ENCODE peak calls at places on chromosomes 2 and 18, in eight cellular contexts. One of them, this sample, is unnamed.

GRCh38 chr18:66211693-66212195 is 392.1 kb downstream of the CDH19 start:
- DNase-seq in KG1: no peak
- DNase-seq in upper lobe of right lung: no peak
- DNase-seq in epithelial cell of esophagus: no peak
- DNase-seq in HuH-7.5: no peak
- DNase-seq in tibial nerve: no peak
- DNase-seq in GM12865: no peak
- DNase-seq in stimulated activated CD4-positive, alpha-beta T cell treated with anti-CD3 and anti-CD28 coated beads, Interleukin-12 subunit alpha, Interleukin-12 subunit beta, amount 100 ng/mL, for 24 hours: no peak
- DNase-seq in this sample: no peak

GRCh38 chr2:101860782-101861181 is 131.0 kb upstream of the IL1R2 start:
- DNase-seq in upper lobe of right lung: no peak
- DNase-seq in GM12865: no peak
- DNase-seq in KG1: no peak
- DNase-seq in stimulated activated CD4-positive, alpha-beta T cell treated with anti-CD3 and anti-CD28 coated beads, Interleukin-12 subunit alpha, Interleukin-12 subunit beta, amount 100 ng/mL, for 24 hours: no peak
- DNase-seq in HuH-7.5: no peak
- DNase-seq in epithelial cell of esophagus: no peak
- DNase-seq in tibial nerve: no peak
- DNase-seq in this sample: no peak

GRCh38 chr2:216665717-216666116 is 29.6 kb downstream of the IGFBP5 start:
- DNase-seq in HuH-7.5: no peak
- DNase-seq in upper lobe of right lung: no peak
- DNase-seq in stimulated activated CD4-positive, alpha-beta T cell treated with anti-CD3 and anti-CD28 coated beads, Interleukin-12 subunit alpha, Interleukin-12 subunit beta, amount 100 ng/mL, for 24 hours: no peak
- DNase-seq in tibial nerve: no peak
- DNase-seq in KG1: no peak
- DNase-seq in epithelial cell of esophagus: peak
- DNase-seq in GM12865: no peak
- DNase-seq in this sample: no peak

GRCh38 chr2:24821433-24821891 is 28.2 kb downstream of the CENPO start:
- DNase-seq in GM12865: no peak
- DNase-seq in stimulated activated CD4-positive, alpha-beta T cell treated with anti-CD3 and anti-CD28 coated beads, Interleukin-12 subunit alpha, Interleukin-12 subunit beta, amount 100 ng/mL, for 24 hours: no peak
- DNase-seq in KG1: no peak
- DNase-seq in HuH-7.5: no peak
- DNase-seq in epithelial cell of esophagus: no peak
- DNase-seq in upper lobe of right lung: no peak
- DNase-seq in tibial nerve: no peak
- DNase-seq in this sample: no peak

GRCh38 chr18:25229080-25229479 is 122.9 kb downstream of the ZNF521 start:
- DNase-seq in upper lobe of right lung: no peak
- DNase-seq in stimulated activated CD4-positive, alpha-beta T cell treated with anti-CD3 and anti-CD28 coated beads, Interleukin-12 subunit alpha, Interleukin-12 subunit beta, amount 100 ng/mL, for 24 hours: no peak
- DNase-seq in tibial nerve: no peak
- DNase-seq in HuH-7.5: no peak
- DNase-seq in KG1: peak
- DNase-seq in GM12865: no peak
- DNase-seq in epithelial cell of esophagus: no peak
- DNase-seq in this sample: no peak

GRCh38 chr2:39991298-39991697 is 212.2 kb upstream of the THUMPD2 start:
- DNase-seq in tibial nerve: no peak
- DNase-seq in upper lobe of right lung: no peak
- DNase-seq in KG1: no peak
- DNase-seq in stimulated activated CD4-positive, alpha-beta T cell treated with anti-CD3 and anti-CD28 coated beads, Interleukin-12 subunit alpha, Interleukin-12 subunit beta, amount 100 ng/mL, for 24 hours: no peak
- DNase-seq in epithelial cell of esophagus: peak
- DNase-seq in HuH-7.5: no peak
- DNase-seq in GM12865: no peak
- DNase-seq in this sample: peak

GRCh38 chr2:192809173-192809572 is 614.4 kb upstream of the TMEFF2 start:
- DNase-seq in HuH-7.5: no peak
- DNase-seq in upper lobe of right lung: no peak
- DNase-seq in epithelial cell of esophagus: no peak
- DNase-seq in stimulated activated CD4-positive, alpha-beta T cell treated with anti-CD3 and anti-CD28 coated beads, Interleukin-12 subunit alpha, Interleukin-12 subunit beta, amount 100 ng/mL, for 24 hours: no peak
- DNase-seq in tibial nerve: no peak
- DNase-seq in KG1: no peak
- DNase-seq in GM12865: no peak
- DNase-seq in this sample: no peak

GRCh38 chr2:134670955-134671354 is 47.8 kb downstream of the TMEM163 start:
- DNase-seq in upper lobe of right lung: peak
- DNase-seq in GM12865: no peak
- DNase-seq in HuH-7.5: no peak
- DNase-seq in KG1: no peak
- DNase-seq in epithelial cell of esophagus: no peak
- DNase-seq in stimulated activated CD4-positive, alpha-beta T cell treated with anti-CD3 and anti-CD28 coated beads, Interleukin-12 subunit alpha, Interleukin-12 subunit beta, amount 100 ng/mL, for 24 hours: no peak
- DNase-seq in tibial nerve: no peak
- DNase-seq in this sample: no peak

GRCh38 chr2:37570773-37571570 is 100.5 kb downstream of the CDC42EP3 start:
- DNase-seq in HuH-7.5: no peak
- DNase-seq in stimulated activated CD4-positive, alpha-beta T cell treated with anti-CD3 and anti-CD28 coated beads, Interleukin-12 subunit alpha, Interleukin-12 subunit beta, amount 100 ng/mL, for 24 hours: no peak
- DNase-seq in tibial nerve: no peak
- DNase-seq in epithelial cell of esophagus: peak
- DNase-seq in GM12865: peak
- DNase-seq in upper lobe of right lung: no peak
- DNase-seq in KG1: no peak
- DNase-seq in this sample: peak

GRCh38 chr2:159960413-159960812 is 102.0 kb downstream of the PLA2R1 start:
- DNase-seq in epithelial cell of esophagus: peak
- DNase-seq in GM12865: peak
- DNase-seq in tibial nerve: no peak
- DNase-seq in stimulated activated CD4-positive, alpha-beta T cell treated with anti-CD3 and anti-CD28 coated beads, Interleukin-12 subunit alpha, Interleukin-12 subunit beta, amount 100 ng/mL, for 24 hours: no peak
- DNase-seq in upper lobe of right lung: no peak
- DNase-seq in HuH-7.5: no peak
- DNase-seq in KG1: no peak
- DNase-seq in this sample: peak

GRCh38 chr2:10559825-10560224 is 111.7 kb upstream of the ODC1 start:
- DNase-seq in KG1: no peak
- DNase-seq in HuH-7.5: no peak
- DNase-seq in upper lobe of right lung: no peak
- DNase-seq in epithelial cell of esophagus: no peak
- DNase-seq in GM12865: no peak
- DNase-seq in stimulated activated CD4-positive, alpha-beta T cell treated with anti-CD3 and anti-CD28 coated beads, Interleukin-12 subunit alpha, Interleukin-12 subunit beta, amount 100 ng/mL, for 24 hours: no peak
- DNase-seq in tibial nerve: no peak
- DNase-seq in this sample: no peak

GRCh38 chr2:29070542-29070941 is 3.8 kb downstream of the PCARE start:
- DNase-seq in stimulated activated CD4-positive, alpha-beta T cell treated with anti-CD3 and anti-CD28 coated beads, Interleukin-12 subunit alpha, Interleukin-12 subunit beta, amount 100 ng/mL, for 24 hours: no peak
- DNase-seq in GM12865: no peak
- DNase-seq in tibial nerve: no peak
- DNase-seq in upper lobe of right lung: no peak
- DNase-seq in KG1: no peak
- DNase-seq in epithelial cell of esophagus: no peak
- DNase-seq in HuH-7.5: no peak
- DNase-seq in this sample: no peak

GRCh38 chr18:46518438-46518837 is 138.6 kb downstream of the LOXHD1 start:
- DNase-seq in KG1: no peak
- DNase-seq in tibial nerve: no peak
- DNase-seq in stimulated activated CD4-positive, alpha-beta T cell treated with anti-CD3 and anti-CD28 coated beads, Interleukin-12 subunit alpha, Interleukin-12 subunit beta, amount 100 ng/mL, for 24 hours: no peak
- DNase-seq in GM12865: no peak
- DNase-seq in upper lobe of right lung: no peak
- DNase-seq in epithelial cell of esophagus: peak
- DNase-seq in HuH-7.5: no peak
- DNase-seq in this sample: no peak

GRCh38 chr2:22880161-22880560 is 504.8 kb upstream of the KLHL29 start:
- DNase-seq in KG1: no peak
- DNase-seq in tibial nerve: no peak
- DNase-seq in upper lobe of right lung: no peak
- DNase-seq in epithelial cell of esophagus: no peak
- DNase-seq in GM12865: no peak
- DNase-seq in HuH-7.5: no peak
- DNase-seq in stimulated activated CD4-positive, alpha-beta T cell treated with anti-CD3 and anti-CD28 coated beads, Interleukin-12 subunit alpha, Interleukin-12 subunit beta, amount 100 ng/mL, for 24 hours: no peak
- DNase-seq in this sample: no peak

GRCh38 chr2:168518555-168519066 is 62.5 kb downstream of the CERS6 start:
- DNase-seq in epithelial cell of esophagus: peak
- DNase-seq in upper lobe of right lung: no peak
- DNase-seq in KG1: no peak
- DNase-seq in HuH-7.5: no peak
- DNase-seq in tibial nerve: no peak
- DNase-seq in stimulated activated CD4-positive, alpha-beta T cell treated with anti-CD3 and anti-CD28 coated beads, Interleukin-12 subunit alpha, Interleukin-12 subunit beta, amount 100 ng/mL, for 24 hours: no peak
- DNase-seq in GM12865: peak
- DNase-seq in this sample: peak

GRCh38 chr2:218022131-218022850 is 19.5 kb upstream of the TNS1 start:
- DNase-seq in epithelial cell of esophagus: no peak
- DNase-seq in tibial nerve: no peak
- DNase-seq in HuH-7.5: no peak
- DNase-seq in KG1: no peak
- DNase-seq in GM12865: no peak
- DNase-seq in upper lobe of right lung: peak
- DNase-seq in stimulated activated CD4-positive, alpha-beta T cell treated with anti-CD3 and anti-CD28 coated beads, Interleukin-12 subunit alpha, Interleukin-12 subunit beta, amount 100 ng/mL, for 24 hours: no peak
- DNase-seq in this sample: no peak

GRCh38 chr18:79786781-79787526 is 10.8 kb upstream of the KCNG2 start:
- DNase-seq in KG1: no peak
- DNase-seq in tibial nerve: no peak
- DNase-seq in GM12865: no peak
- DNase-seq in stimulated activated CD4-positive, alpha-beta T cell treated with anti-CD3 and anti-CD28 coated beads, Interleukin-12 subunit alpha, Interleukin-12 subunit beta, amount 100 ng/mL, for 24 hours: no peak
- DNase-seq in HuH-7.5: no peak
- DNase-seq in upper lobe of right lung: peak
- DNase-seq in epithelial cell of esophagus: no peak
- DNase-seq in this sample: no peak

GRCh38 chr2:42906557-42907380 is 114.4 kb upstream of the HAAO start:
- DNase-seq in KG1: no peak
- DNase-seq in stimulated activated CD4-positive, alpha-beta T cell treated with anti-CD3 and anti-CD28 coated beads, Interleukin-12 subunit alpha, Interleukin-12 subunit beta, amount 100 ng/mL, for 24 hours: no peak
- DNase-seq in epithelial cell of esophagus: no peak
- DNase-seq in upper lobe of right lung: no peak
- DNase-seq in GM12865: peak
- DNase-seq in HuH-7.5: no peak
- DNase-seq in tibial nerve: peak
- DNase-seq in this sample: no peak

GRCh38 chr2:205427112-205427511 is 255.2 kb upstream of the NRP2 start:
- DNase-seq in KG1: no peak
- DNase-seq in GM12865: no peak
- DNase-seq in upper lobe of right lung: no peak
- DNase-seq in epithelial cell of esophagus: no peak
- DNase-seq in stimulated activated CD4-positive, alpha-beta T cell treated with anti-CD3 and anti-CD28 coated beads, Interleukin-12 subunit alpha, Interleukin-12 subunit beta, amount 100 ng/mL, for 24 hours: no peak
- DNase-seq in tibial nerve: no peak
- DNase-seq in HuH-7.5: no peak
- DNase-seq in this sample: no peak

GRCh38 chr18:79733996-79734770 is 54.6 kb downstream of the CTDP1 start:
- DNase-seq in upper lobe of right lung: no peak
- DNase-seq in stimulated activated CD4-positive, alpha-beta T cell treated with anti-CD3 and anti-CD28 coated beads, Interleukin-12 subunit alpha, Interleukin-12 subunit beta, amount 100 ng/mL, for 24 hours: no peak
- DNase-seq in tibial nerve: peak
- DNase-seq in HuH-7.5: no peak
- DNase-seq in epithelial cell of esophagus: no peak
- DNase-seq in GM12865: no peak
- DNase-seq in KG1: no peak
- DNase-seq in this sample: no peak

GRCh38 chr2:218671077-218671653 is 637 bp downstream of the RNF25 start:
- DNase-seq in tibial nerve: no peak
- DNase-seq in HuH-7.5: no peak
- DNase-seq in upper lobe of right lung: no peak
- DNase-seq in GM12865: no peak
- DNase-seq in stimulated activated CD4-positive, alpha-beta T cell treated with anti-CD3 and anti-CD28 coated beads, Interleukin-12 subunit alpha, Interleukin-12 subunit beta, amount 100 ng/mL, for 24 hours: no peak
- DNase-seq in epithelial cell of esophagus: peak
- DNase-seq in KG1: no peak
- DNase-seq in this sample: no peak

GRCh38 chr18:60664736-60665135 is 292.2 kb upstream of the MC4R start:
- DNase-seq in epithelial cell of esophagus: no peak
- DNase-seq in upper lobe of right lung: no peak
- DNase-seq in GM12865: no peak
- DNase-seq in stimulated activated CD4-positive, alpha-beta T cell treated with anti-CD3 and anti-CD28 coated beads, Interleukin-12 subunit alpha, Interleukin-12 subunit beta, amount 100 ng/mL, for 24 hours: no peak
- DNase-seq in tibial nerve: no peak
- DNase-seq in KG1: no peak
- DNase-seq in HuH-7.5: no peak
- DNase-seq in this sample: no peak

This sample was measured in epithelial cell of proximal tubule.